ENCODE peak calls at places on chromosomes 13 and 19, in five cellular contexts. B, J, Y, S and G are unnamed samples. For H3K4me1, the result is how much of the 10 kb centered on the place peaks cover.

GRCh38 chr13:46546084-46546786 is 6.7 kb upstream of the LRCH1 start:
- DNase-seq in Y (no peak), J (no peak), B (no peak), S (no peak), G (no peak)

GRCh38 chr19:5680083-5680436 is 256 bp downstream of the MICOS13 start:
- DNase-seq in B (no peak), Y (no peak), J (no peak), S (no peak), G (peak)

GRCh38 chr13:45516757-45517156 is 52.0 kb downstream of the COG3 start:
- DNase-seq in Y (no peak), J (no peak), S (no peak), B (no peak), G (no peak)

GRCh38 chr19:45104658-45105384 is 11.8 kb downstream of the PPP1R37 start:
- DNase-seq in S (no peak), J (no peak), B (no peak), Y (no peak), G (no peak)

GRCh38 chr13:39960206-39960605 is 304.7 kb downstream of the COG6 start:
- DNase-seq in B (no peak), S (no peak), Y (no peak), J (no peak), G (no peak)

GRCh38 chr13:84609716-84610115 is 727.4 kb upstream of the SLITRK1 start:
- DNase-seq in J (no peak), B (no peak), Y (no peak), S (no peak), G (no peak)

GRCh38 chr13:99354371-99354951 is 47.3 kb upstream of the GPR183 start:
- DNase-seq in B (no peak), J (no peak), S (no peak), Y (no peak), G (no peak)

GRCh38 chr13:112890316-112891131 is 78.5 kb upstream of the MCF2L start:
- DNase-seq in S (no peak), B (no peak), J (no peak), Y (no peak), G (no peak)

GRCh38 chr19:47601180-47601904 is 7.6 kb upstream of the BICRA start:
- DNase-seq in Y (no peak), S (no peak), J (no peak), B (peak), G (no peak)

GRCh38 chr13:30113983-30114491 is 193.3 kb downstream of the KATNAL1 start:
- DNase-seq in Y (no peak), S (no peak), B (peak), J (no peak), G (no peak)

GRCh38 chr19:13842294-13843103 is 34.4 kb upstream of the NANOS3 start:
- DNase-seq in S (peak), Y (no peak), J (peak), B (peak), G (peak)

GRCh38 chr19:30122431-30122830 is 180.4 kb downstream of the URI1 start:
- DNase-seq in S (no peak), B (no peak), J (no peak), Y (no peak), G (no peak)

GRCh38 chr13:30373727-30374126 is 48.6 kb upstream of the UBE2L5 start:
- DNase-seq in B (no peak), J (no peak), S (no peak), Y (no peak), G (no peak)

GRCh38 chr19:48539503-48540096 is 12.4 kb upstream of the SULT2B1 start:
- DNase-seq in S (no peak), Y (no peak), J (no peak), B (peak), G (peak)

GRCh38 chr13:29428310-29428991 is 167.0 kb downstream of the SLC7A1 start:
- DNase-seq in S (no peak), Y (no peak), B (peak), J (no peak), G (no peak)

GRCh38 chr19:40223135-40223822 is 3.2 kb downstream of the CCNP start:
- DNase-seq in B (peak), Y (no peak), S (peak), J (no peak), G (no peak)

GRCh38 chr13:79406597-79406908 is 498 bp upstream of the RBM26 start:
- DNase-seq in J (no peak), Y (no peak), S (no peak), B (no peak), G (no peak)
- H3K4me1 ChIP-seq in J (under half), Y (half or more), S (under half), B (half or more), G (under half)

DNA sequence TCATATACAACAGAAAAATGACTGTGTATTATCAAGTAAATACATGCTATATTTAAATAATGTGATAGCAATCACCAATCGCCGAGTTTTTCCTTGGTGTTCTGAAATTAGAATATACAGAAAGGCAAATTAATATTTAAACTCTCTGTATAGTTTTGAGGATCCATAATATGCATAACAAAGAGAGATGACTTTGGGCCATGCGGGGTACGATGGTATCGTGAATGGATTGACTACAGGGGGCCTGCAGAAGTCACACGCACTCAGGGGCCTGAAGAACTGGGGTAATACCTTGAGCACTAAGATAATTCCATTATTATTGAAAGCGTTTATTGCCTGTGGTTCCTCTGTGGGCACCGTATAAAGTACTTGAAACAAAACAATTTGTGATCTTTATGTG is 314.0 kb downstream of the TEX29 start:
- DNase-seq in B (no peak), J (no peak), S (no peak), Y (no peak), G (no peak)
- H3K27ac ChIP-seq in B (no peak), J (no peak), S (no peak), Y (no peak), G (no peak)

GRCh38 chr19:50327461-50328256 is 1.5 kb downstream of the KCNC3 start:
- DNase-seq in B (no peak), Y (no peak), S (no peak), J (no peak), G (no peak)

GRCh38 chr19:50331187-50332013 is 2.2 kb upstream of the KCNC3 start:
- DNase-seq in S (no peak), B (no peak), Y (no peak), J (no peak), G (no peak)

GRCh38 chr19:50328257-50329145 is 676 bp downstream of the KCNC3 start:
- DNase-seq in B (peak), Y (no peak), J (no peak), S (no peak), G (no peak)

GRCh38 chr19:50330365-50331078 is 1.3 kb upstream of the KCNC3 start:
- DNase-seq in B (peak), J (peak), S (peak), Y (peak), G (no peak)

DNA sequence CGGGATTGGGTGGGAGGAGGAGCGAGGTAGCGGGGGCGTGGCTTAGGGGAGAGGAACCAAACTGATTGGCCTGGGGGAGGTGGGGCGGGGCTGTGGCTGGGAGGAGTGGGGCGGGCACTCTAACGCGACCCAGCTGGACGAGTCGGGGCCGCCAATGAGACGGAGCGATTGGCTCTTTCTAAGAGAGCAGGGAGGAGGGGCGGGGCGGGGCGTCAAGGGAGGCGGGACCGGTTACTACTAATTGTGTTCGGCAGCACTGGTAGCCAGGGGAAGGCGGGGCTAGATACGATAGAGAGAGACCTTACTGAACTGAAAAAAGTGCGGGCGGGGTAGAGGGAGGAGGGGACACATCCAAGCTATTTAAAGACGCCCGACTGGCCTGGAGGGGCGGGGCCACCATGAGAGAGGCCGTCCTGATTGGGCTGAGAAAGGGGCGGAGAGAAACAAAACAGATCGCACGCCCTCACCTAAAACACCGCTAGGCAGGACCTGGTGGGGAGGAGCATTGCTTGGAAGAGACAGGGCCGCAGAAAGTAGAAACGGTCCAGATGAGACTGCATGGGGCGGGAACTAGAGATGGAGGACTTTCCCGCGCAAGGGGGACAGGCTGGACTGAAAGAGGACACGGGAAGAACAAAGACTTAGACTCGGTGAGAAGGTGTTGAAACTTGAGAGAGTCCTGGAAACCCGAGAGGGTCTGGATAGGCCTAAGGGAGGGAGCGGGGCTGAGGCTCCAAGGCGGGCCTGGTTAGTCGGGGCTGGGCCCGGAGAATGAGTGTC is at the start of gene KCNC3:
- DNase-seq in J (peak), S (peak), Y (peak), B (peak), G (peak)
- H3K4me1 ChIP-seq in J (under half), S (half or more), Y (half or more), B (half or more), G (under half)

DNA sequence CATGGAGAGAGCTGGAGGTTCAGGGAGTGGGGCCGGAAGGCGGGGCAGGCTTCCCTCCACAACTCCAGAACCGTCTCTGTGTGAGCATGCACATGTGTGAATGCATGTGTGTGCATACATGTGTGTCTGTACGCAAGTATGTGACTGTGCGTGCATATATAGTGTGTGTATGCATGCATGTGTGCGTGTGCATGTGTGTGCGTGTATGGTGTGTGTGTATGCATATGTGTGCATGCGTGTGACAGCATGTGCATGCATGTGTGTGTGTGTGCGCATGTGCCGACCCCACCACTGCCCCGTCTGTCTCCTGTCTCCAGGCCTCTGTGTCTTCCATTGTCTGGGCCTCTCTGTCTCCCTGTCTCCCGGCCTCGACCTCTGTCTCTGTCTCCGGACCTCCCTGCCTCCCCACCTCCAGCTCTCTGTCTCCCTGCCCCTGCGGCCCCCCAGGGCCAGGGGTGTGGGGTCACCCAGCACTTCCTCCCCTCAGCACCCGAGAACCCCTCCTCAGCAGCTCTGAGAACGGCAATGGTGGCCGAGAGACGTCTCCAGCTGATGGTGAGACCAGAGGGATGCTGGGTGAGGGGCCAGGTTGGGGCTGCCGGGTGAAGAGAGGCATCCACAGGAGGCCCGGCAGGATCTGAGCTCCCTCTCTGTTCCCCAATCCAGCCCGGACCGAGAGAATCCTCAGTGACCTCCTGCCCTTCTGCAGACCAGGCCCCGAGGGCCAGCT is 22.5 kb downstream of the ARHGEF1 start:
- DNase-seq in S (no peak), Y (no peak), B (no peak), J (no peak), G (no peak)
- H3K27ac ChIP-seq in S (no peak), Y (no peak), B (no peak), J (no peak), G (no peak)

GRCh38 chr19:55646889-55647731 is 902 bp upstream of the CCDC106 start:
- DNase-seq in J (no peak), S (no peak), B (peak), Y (no peak), G (no peak)
- H3K4me1 ChIP-seq in J (under half), S (under half), B (half or more), Y (under half), G (half or more)

GRCh38 chr13:96491103-96491502 is 401.2 kb downstream of the HS6ST3 start:
- DNase-seq in S (no peak), Y (no peak), J (no peak), B (peak), G (no peak)
- H3K27ac ChIP-seq in S (no peak), Y (no peak), J (no peak), B (peak), G (no peak)

GRCh38 chr19:55623130-55623868 is 1.1 kb downstream of the ZNF784 start:
- DNase-seq in S (no peak), B (no peak), J (no peak), Y (no peak), G (no peak)
- H3K4me1 ChIP-seq in S (under half), B (under half), J (under half), Y (under half), G (under half)

DNA sequence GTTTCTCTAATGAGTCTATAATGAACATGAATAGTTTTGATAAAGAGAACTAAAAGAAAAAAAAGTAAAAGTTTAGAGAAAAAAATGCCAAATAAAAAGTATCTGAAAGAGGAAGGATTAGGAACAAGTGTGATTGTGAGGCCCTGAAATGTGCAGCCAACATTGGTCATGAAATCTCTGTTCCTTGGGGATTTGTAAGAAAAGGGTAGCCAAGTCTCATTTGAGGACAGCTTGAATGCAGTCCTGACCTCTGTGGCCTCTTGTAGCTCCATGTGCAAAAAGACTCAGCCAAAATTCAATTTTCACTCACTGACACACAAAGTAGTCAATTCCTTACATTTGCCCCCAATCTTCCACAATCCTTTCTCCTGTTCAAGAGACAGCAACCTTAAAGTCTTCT is 167.9 kb downstream of the KLF12 start:
- DNase-seq in J (no peak), S (no peak), B (no peak), Y (no peak), G (no peak)
- H3K27ac ChIP-seq in J (no peak), S (no peak), B (no peak), Y (no peak), G (no peak)

GRCh38 chr13:55000043-55000442 is 1971.4 kb downstream of the OLFM4 start:
- DNase-seq in B (no peak), Y (no peak), S (no peak), J (no peak), G (no peak)
- H3K4me1 ChIP-seq in B (under half), Y (under half), S (under half), J (under half), G (under half)